ENCODE peak calls at places on chromosomes 5 and 9, in six cellular contexts. One of them, this sample, is unnamed.
A peak's percentile ranks its signal among the peaks of the same experiment; 100 is the strongest.

GRCh38 chr9:133844876-133845658 is 106.9 kb upstream of the SARDH start:
- DNase-seq in psoas muscle: peak; percentile 78
- DNase-seq in HFFc6: no peak
- DNase-seq in HCT116: no peak
- DNase-seq in MM.1S: no peak
- DNase-seq in GM06990: no peak
- DNase-seq in this sample: no peak

GRCh38 chr5:104513194-104513602 is 950.6 kb upstream of the NUDT12 start:
- DNase-seq in HCT116: peak; percentile 98
- DNase-seq in psoas muscle: no peak
- DNase-seq in HFFc6: no peak
- DNase-seq in GM06990: no peak
- DNase-seq in MM.1S: no peak
- DNase-seq in this sample: no peak

GRCh38 chr9:124764774-124765438 is 6.2 kb downstream of the NR6A1 start:
- DNase-seq in psoas muscle: no peak
- DNase-seq in MM.1S: peak; percentile 40
- DNase-seq in HCT116: no peak
- DNase-seq in GM06990: no peak
- DNase-seq in HFFc6: no peak
- DNase-seq in this sample: no peak

GRCh38 chr9:34400275-34400674 is 23.6 kb upstream of the MYORG start:
- DNase-seq in psoas muscle: no peak
- DNase-seq in HFFc6: no peak
- DNase-seq in HCT116: no peak
- DNase-seq in MM.1S: no peak
- DNase-seq in GM06990: no peak
- DNase-seq in this sample: no peak

GRCh38 chr9:134728801-134729495 is 87.3 kb downstream of the COL5A1 start:
- DNase-seq in psoas muscle: no peak
- DNase-seq in HFFc6: no peak
- DNase-seq in HCT116: no peak
- DNase-seq in GM06990: no peak
- DNase-seq in MM.1S: no peak
- DNase-seq in this sample: no peak

GRCh38 chr5:74056789-74057164 is 430.8 kb downstream of the ARHGEF28 start:
- DNase-seq in psoas muscle: no peak
- DNase-seq in HFFc6: peak; percentile 28
- DNase-seq in GM06990: no peak
- DNase-seq in MM.1S: peak; percentile 51
- DNase-seq in HCT116: no peak
- DNase-seq in this sample: peak; percentile 62

GRCh38 chr9:128684325-128685021 is 4.5 kb upstream of the SET start:
- DNase-seq in psoas muscle: peak; percentile 47
- DNase-seq in MM.1S: peak; percentile 94
- DNase-seq in HCT116: peak; percentile 86
- DNase-seq in HFFc6: peak; percentile 79
- DNase-seq in GM06990: peak; percentile 84
- DNase-seq in this sample: peak; percentile 82

GRCh38 chr5:98492258-98492657 is 281.2 kb upstream of the RGMB start:
- DNase-seq in HCT116: no peak
- DNase-seq in GM06990: no peak
- DNase-seq in MM.1S: peak; percentile 35
- DNase-seq in HFFc6: no peak
- DNase-seq in psoas muscle: no peak
- DNase-seq in this sample: no peak

GRCh38 chr9:20117985-20118384 is 329.1 kb upstream of the SLC24A2 start:
- DNase-seq in HFFc6: no peak
- DNase-seq in MM.1S: no peak
- DNase-seq in HCT116: no peak
- DNase-seq in GM06990: no peak
- DNase-seq in psoas muscle: no peak
- DNase-seq in this sample: no peak

GRCh38 chr5:139133237-139133636 is 64.9 kb downstream of the SIL1 start:
- DNase-seq in GM06990: no peak
- DNase-seq in HCT116: no peak
- DNase-seq in MM.1S: no peak
- DNase-seq in psoas muscle: no peak
- DNase-seq in HFFc6: no peak
- DNase-seq in this sample: no peak

GRCh38 chr5:154857091-154857533 is 1.3 kb upstream of the CNOT8 start:
- DNase-seq in HFFc6: peak; percentile 71
- DNase-seq in MM.1S: peak; percentile 43
- DNase-seq in HCT116: no peak
- DNase-seq in psoas muscle: peak; percentile 86
- DNase-seq in GM06990: no peak
- DNase-seq in this sample: no peak

GRCh38 chr5:77305921-77306320 is 95.4 kb downstream of the PDE8B start:
- DNase-seq in GM06990: no peak
- DNase-seq in HFFc6: peak; percentile 64
- DNase-seq in psoas muscle: no peak
- DNase-seq in MM.1S: no peak
- DNase-seq in HCT116: no peak
- DNase-seq in this sample: no peak

GRCh38 chr5:168813179-168813968 is 234.2 kb upstream of the PANK3 start:
- DNase-seq in GM06990: no peak
- DNase-seq in HCT116: no peak
- DNase-seq in MM.1S: no peak
- DNase-seq in HFFc6: no peak
- DNase-seq in psoas muscle: no peak
- DNase-seq in this sample: no peak

GRCh38 chr9:93266521-93267001 is 82.6 kb downstream of the WNK2 start:
- DNase-seq in GM06990: no peak
- DNase-seq in MM.1S: peak; percentile 41
- DNase-seq in psoas muscle: no peak
- DNase-seq in HCT116: no peak
- DNase-seq in HFFc6: no peak
- DNase-seq in this sample: no peak

GRCh38 chr9:129441852-129442251 is 179.0 kb downstream of the C9orf50 start:
- DNase-seq in GM06990: no peak
- DNase-seq in HFFc6: no peak
- DNase-seq in psoas muscle: no peak
- DNase-seq in MM.1S: no peak
- DNase-seq in HCT116: no peak
- DNase-seq in this sample: no peak

GRCh38 chr9:109974918-109975276 is 194.9 kb downstream of the PALM2AKAP2 start:
- DNase-seq in psoas muscle: no peak
- DNase-seq in HFFc6: no peak
- DNase-seq in MM.1S: no peak
- DNase-seq in HCT116: no peak
- DNase-seq in GM06990: no peak
- DNase-seq in this sample: no peak

GRCh38 chr5:135535820-135536801 is at the start of gene NEUROG1:
- DNase-seq in HFFc6: no peak
- DNase-seq in HCT116: no peak
- DNase-seq in GM06990: no peak
- DNase-seq in MM.1S: no peak
- DNase-seq in psoas muscle: no peak
- DNase-seq in this sample: no peak

GRCh38 chr9:89422151-89422918 is 75.6 kb downstream of the SEMA4D start:
- DNase-seq in HFFc6: peak; percentile 12
- DNase-seq in HCT116: no peak
- DNase-seq in psoas muscle: no peak
- DNase-seq in MM.1S: no peak
- DNase-seq in GM06990: peak; percentile 83
- DNase-seq in this sample: no peak

GRCh38 chr9:134496413-134497282 is 145.0 kb upstream of the COL5A1 start:
- DNase-seq in HCT116: no peak
- DNase-seq in GM06990: no peak
- DNase-seq in psoas muscle: no peak
- DNase-seq in HFFc6: peak; percentile 63
- DNase-seq in MM.1S: no peak
- DNase-seq in this sample: no peak

GRCh38 chr5:71587709-71588532 is 781 bp downstream of the MCCC2 start:
- DNase-seq in MM.1S: peak; percentile 58
- DNase-seq in GM06990: no peak
- DNase-seq in HFFc6: no peak
- DNase-seq in psoas muscle: no peak
- DNase-seq in HCT116: no peak
- DNase-seq in this sample: no peak

DNA sequence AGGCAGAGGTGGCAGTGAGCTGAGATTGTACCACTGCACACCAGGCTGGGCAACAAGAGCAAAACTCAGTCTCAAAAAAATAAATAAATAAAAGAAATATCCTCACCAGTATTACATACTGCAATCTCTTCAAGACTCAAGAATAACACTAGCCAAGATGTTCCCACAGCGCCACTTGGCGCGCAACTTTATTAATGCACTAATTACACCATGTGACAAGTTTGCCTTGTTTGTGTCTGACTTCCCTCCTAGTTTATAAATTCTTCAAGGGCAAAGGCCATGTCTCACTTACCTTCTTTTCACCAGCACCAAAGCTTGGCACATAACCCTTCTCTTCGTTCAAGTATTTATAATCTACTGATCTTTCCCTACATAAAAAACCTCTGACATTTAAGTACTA is 4.8 kb downstream of the SKP1 start:
- DNase-seq in HCT116: no peak
- DNase-seq in MM.1S: no peak
- DNase-seq in GM06990: no peak
- DNase-seq in HFFc6: no peak
- DNase-seq in psoas muscle: no peak
- DNase-seq in this sample: no peak
- TF ChIP-seq CTCF in HCT116: no peak
- TF ChIP-seq CTCF in MM.1S: no peak
- TF ChIP-seq CTCF in GM06990: no peak
- TF ChIP-seq CTCF in HFFc6: no peak
- TF ChIP-seq CTCF in psoas muscle: no peak
- TF ChIP-seq CTCF in this sample: no peak

DNA sequence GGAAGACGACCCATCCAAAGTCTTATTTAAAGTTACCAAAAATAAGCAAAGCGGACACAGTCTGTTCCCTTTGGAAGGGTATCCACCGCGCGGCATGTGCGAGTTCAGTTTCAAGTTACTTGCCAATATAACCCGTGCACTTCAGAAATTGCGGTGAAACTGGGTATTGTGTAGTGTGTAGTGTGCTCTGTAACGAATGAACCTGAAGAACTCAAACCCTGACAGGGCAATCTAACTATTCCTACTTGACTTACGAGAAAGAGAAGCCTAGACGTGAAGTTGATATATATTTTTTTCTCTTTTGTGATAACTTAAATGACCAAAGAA is 1.5 kb downstream of the MAN2A1 start:
- DNase-seq in MM.1S: no peak
- DNase-seq in psoas muscle: no peak
- DNase-seq in GM06990: no peak
- DNase-seq in HCT116: no peak
- DNase-seq in HFFc6: no peak
- DNase-seq in this sample: no peak
- TF ChIP-seq CTCF in MM.1S: no peak
- TF ChIP-seq CTCF in psoas muscle: no peak
- TF ChIP-seq CTCF in GM06990: no peak
- TF ChIP-seq CTCF in HCT116: peak; percentile 2
- TF ChIP-seq CTCF in HFFc6: peak; percentile 48
- TF ChIP-seq CTCF in this sample: no peak

DNA sequence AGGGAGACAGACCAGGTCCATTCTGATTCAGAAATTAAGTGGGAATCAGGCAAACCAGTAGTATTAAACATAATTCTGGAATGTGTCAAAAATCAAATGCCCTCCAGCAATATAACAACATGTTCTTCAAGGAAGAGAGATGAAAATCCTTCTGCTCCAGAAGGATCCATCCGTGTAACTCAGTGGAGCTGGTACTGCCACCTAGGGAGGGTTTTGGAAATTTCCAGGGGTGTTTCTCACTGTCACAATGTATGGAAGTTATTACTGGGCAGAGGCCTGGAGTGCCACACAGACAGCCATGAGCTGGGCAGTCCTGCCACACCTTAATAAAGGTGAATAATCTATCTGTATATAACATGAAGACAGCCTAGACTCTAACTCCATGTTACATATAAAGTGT is 87.5 kb downstream of the TTLL11 start:
- DNase-seq in HCT116: no peak
- DNase-seq in GM06990: no peak
- DNase-seq in MM.1S: no peak
- DNase-seq in psoas muscle: no peak
- DNase-seq in HFFc6: peak; percentile 44
- DNase-seq in this sample: peak; percentile 44
- TF ChIP-seq CTCF in HCT116: peak; percentile 65
- TF ChIP-seq CTCF in GM06990: no peak
- TF ChIP-seq CTCF in MM.1S: no peak
- TF ChIP-seq CTCF in psoas muscle: peak; percentile 22
- TF ChIP-seq CTCF in HFFc6: peak; percentile 80
- TF ChIP-seq CTCF in this sample: peak; percentile 22

GRCh38 chr9:79371301-79371700 is 200.5 kb upstream of the TLE4 start:
- DNase-seq in MM.1S: no peak
- DNase-seq in GM06990: no peak
- DNase-seq in HCT116: no peak
- DNase-seq in HFFc6: no peak
- DNase-seq in psoas muscle: no peak
- DNase-seq in this sample: no peak
- TF ChIP-seq CTCF in MM.1S: no peak
- TF ChIP-seq CTCF in GM06990: no peak
- TF ChIP-seq CTCF in HCT116: no peak
- TF ChIP-seq CTCF in HFFc6: no peak
- TF ChIP-seq CTCF in psoas muscle: no peak
- TF ChIP-seq CTCF in this sample: no peak

GRCh38 chr5:131064669-131065371 is 100.2 kb downstream of the HINT1 start:
- DNase-seq in HCT116: no peak
- DNase-seq in psoas muscle: no peak
- DNase-seq in MM.1S: peak; percentile 74
- DNase-seq in HFFc6: no peak
- DNase-seq in GM06990: peak; percentile 15
- DNase-seq in this sample: no peak

GRCh38 chr5:131067596-131067995 is 97.5 kb downstream of the HINT1 start:
- DNase-seq in HFFc6: no peak
- DNase-seq in MM.1S: no peak
- DNase-seq in HCT116: no peak
- DNase-seq in psoas muscle: no peak
- DNase-seq in GM06990: no peak
- DNase-seq in this sample: no peak

DNA sequence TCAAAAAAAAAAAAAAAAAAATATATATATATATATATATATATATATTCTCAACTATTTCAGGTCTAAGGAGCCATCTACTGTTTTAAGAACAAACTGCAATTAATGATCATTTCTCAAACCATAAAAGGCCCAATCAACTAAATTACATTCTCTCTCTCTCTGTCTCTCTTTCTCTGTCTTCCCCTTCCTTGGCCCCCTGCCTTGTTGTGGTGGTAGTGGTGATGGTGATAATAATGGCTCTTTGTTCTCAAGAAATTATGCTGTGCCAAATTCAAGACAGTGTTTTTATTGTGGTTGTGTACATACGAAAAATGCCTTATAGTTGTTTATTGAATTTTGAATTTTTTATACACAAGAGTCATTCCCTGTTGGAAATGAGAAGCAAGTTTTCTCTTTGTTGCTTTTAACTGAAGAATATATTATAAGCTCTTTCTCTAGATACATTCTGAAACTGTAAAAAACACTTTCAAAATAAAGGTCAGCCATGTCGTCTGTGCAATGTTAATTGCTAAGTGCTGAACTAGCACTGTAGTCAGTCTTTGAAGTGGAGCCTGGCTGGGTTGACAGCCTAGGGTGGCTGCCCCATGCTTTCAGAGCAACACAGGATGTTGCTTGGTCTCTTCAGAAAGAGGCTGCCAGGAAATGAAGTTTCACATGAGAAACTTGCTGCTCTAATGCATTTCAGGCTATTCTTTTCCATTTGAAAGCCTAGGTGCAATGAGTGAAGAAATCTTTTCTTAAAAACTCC is 96.0 kb downstream of the HINT1 start:
- DNase-seq in HCT116: no peak
- DNase-seq in MM.1S: peak; percentile 94
- DNase-seq in GM06990: peak; percentile 18
- DNase-seq in psoas muscle: no peak
- DNase-seq in HFFc6: no peak
- DNase-seq in this sample: no peak
- TF ChIP-seq CTCF in HCT116: no peak
- TF ChIP-seq CTCF in MM.1S: peak; percentile 26
- TF ChIP-seq CTCF in GM06990: no peak
- TF ChIP-seq CTCF in psoas muscle: no peak
- TF ChIP-seq CTCF in HFFc6: no peak
- TF ChIP-seq CTCF in this sample: no peak

GRCh38 chr5:114898602-114899001 is 271.1 kb downstream of the TRIM36 start:
- DNase-seq in GM06990: no peak
- DNase-seq in MM.1S: no peak
- DNase-seq in psoas muscle: no peak
- DNase-seq in HFFc6: no peak
- DNase-seq in HCT116: peak; percentile 6
- DNase-seq in this sample: no peak
- TF ChIP-seq CTCF in GM06990: peak; percentile 31
- TF ChIP-seq CTCF in MM.1S: no peak
- TF ChIP-seq CTCF in psoas muscle: no peak
- TF ChIP-seq CTCF in HFFc6: no peak
- TF ChIP-seq CTCF in HCT116: peak; percentile 22
- TF ChIP-seq CTCF in this sample: no peak